ENCODE peak calls at places on chromosomes 13 and 19, in four cellular contexts. F is upper lobe of right lung, E is endothelial cell, M is left ventricle myocardium inferior. R is an unnamed sample.

GRCh38 chr19:49932731-49933131 is 3.4 kb upstream of the NUP62 start:
- DNase-seq in F (no peak), E (no peak), M (no peak), R (no peak)

GRCh38 chr19:33883869-33884519 is 87.3 kb downstream of the KCTD15 start:
- DNase-seq in F (no peak), E (peak; percentile 64), M (peak; percentile 27), R (peak; percentile 21)

GRCh38 chr13:114161644-114162532 is 17.2 kb upstream of the CFAP97D2 start:
- DNase-seq in F (peak; percentile 84), E (no peak), M (peak; percentile 55), R (peak; percentile 29)

GRCh38 chr19:55319786-55320185 is 5.4 kb downstream of the TMEM150B start:
- DNase-seq in F (no peak), E (peak; percentile 74), M (peak; percentile 38), R (peak; percentile 55)

GRCh38 chr13:103517066-103517767 is 451.0 kb upstream of the SLC10A2 start:
- DNase-seq in F (no peak), E (no peak), M (no peak), R (no peak)

GRCh38 chr19:6828306-6828697 is 55.8 kb downstream of the VAV1 start:
- DNase-seq in F (no peak), E (no peak), M (no peak), R (no peak)

GRCh38 chr19:31279436-31279765 is 69.8 kb downstream of the TSHZ3 start:
- DNase-seq in F (peak; percentile 40), E (no peak), M (no peak), R (no peak)

GRCh38 chr13:99442273-99442895 is 58.9 kb upstream of the TM9SF2 start:
- DNase-seq in F (no peak), E (peak; percentile 42), M (no peak), R (no peak)

GRCh38 chr13:78420814-78421213 is 182.5 kb downstream of the POU4F1 start:
- DNase-seq in F (no peak), E (no peak), M (peak; percentile 34), R (peak; percentile 39)

GRCh38 chr13:112113355-112113754 is 46.4 kb downstream of the SOX1 start:
- DNase-seq in F (no peak), E (no peak), M (no peak), R (no peak)

GRCh38 chr13:50654341-50654740 is 189.2 kb downstream of the DLEU7 start:
- DNase-seq in F (no peak), E (no peak), M (no peak), R (no peak)

GRCh38 chr19:6164906-6165531 is 29.6 kb downstream of the ACSBG2 start:
- DNase-seq in F (no peak), E (no peak), M (no peak), R (no peak)

GRCh38 chr19:57778358-57778757 is 8.9 kb downstream of the ZNF586 start:
- DNase-seq in F (no peak), E (no peak), M (no peak), R (no peak)

GRCh38 chr19:49155830-49156346 is 692 bp upstream of the HRC start:
- DNase-seq in F (no peak), E (no peak), M (peak; percentile 65), R (peak; percentile 74)

GRCh38 chr13:96984061-96984508 is 10.2 kb downstream of the OXGR1 start:
- DNase-seq in F (peak; percentile 73), E (peak; percentile 28), M (no peak), R (no peak)

GRCh38 chr13:102333320-102334181 is 68.3 kb downstream of the FGF14 start:
- DNase-seq in F (no peak), E (no peak), M (no peak), R (no peak)

GRCh38 chr13:93227906-93228801 is 1.5 kb downstream of the GPC6 start:
- DNase-seq in F (peak; percentile 72), E (peak; percentile 76), M (peak; percentile 33), R (peak; percentile 31)

GRCh38 chr19:17391371-17392151 is 2.4 kb downstream of the CCDC194 start:
- DNase-seq in F (no peak), E (no peak), M (no peak), R (no peak)

GRCh38 chr13:85266331-85266730 is 532.9 kb downstream of the SLITRK6 start:
- DNase-seq in F (no peak), E (no peak), M (no peak), R (no peak)

GRCh38 chr13:24348797-24349515 is 39.6 kb downstream of the C1QTNF9 start:
- DNase-seq in F (no peak), E (no peak), M (no peak), R (no peak)

GRCh38 chr19:6238643-6239281 is 41.0 kb downstream of the MLLT1 start:
- DNase-seq in F (peak; percentile 70), E (no peak), M (peak; percentile 70), R (peak; percentile 67)

GRCh38 chr13:47146136-47146535 is 249.3 kb upstream of the HTR2A start:
- DNase-seq in F (no peak), E (no peak), M (no peak), R (no peak)

GRCh38 chr19:39296906-39297305 is 699 bp downstream of the IFNL1 start:
- DNase-seq in F (peak; percentile 13), E (no peak), M (no peak), R (no peak)

GRCh38 chr19:40213251-40213793 is 4.9 kb downstream of the TTC9B start:
- DNase-seq in F (no peak), E (no peak), M (no peak), R (no peak)

GRCh38 chr19:10420444-10421239 is at the start of gene PDE4A:
- DNase-seq in F (no peak), E (peak; percentile 74), M (no peak), R (no peak)

GRCh38 chr13:95745752-95746151 is 68.8 kb downstream of the DNAJC3 start:
- DNase-seq in F (no peak), E (no peak), M (no peak), R (no peak)

GRCh38 chr13:38905081-38905480 is 85.5 kb downstream of the STOML3 start:
- DNase-seq in F (no peak), E (no peak), M (no peak), R (no peak)

GRCh38 chr19:41403181-41403970 is 5.8 kb downstream of the BCKDHA start:
- DNase-seq in F (no peak), E (no peak), M (no peak), R (no peak)

GRCh38 chr19:18251587-18252369 is 22.5 kb downstream of the IQCN start:
- DNase-seq in F (peak; percentile 78), E (peak; percentile 81), M (peak; percentile 69), R (peak; percentile 69)